ENCODE peak calls at places on chromosomes 3 and 15, in seven cellular contexts. One of them, this sample, is unnamed.

GRCh38 chr3:170414202-170414663 is 4.4 kb upstream of the CLDN11 start:
- DNase-seq in AG04450: peak
- DNase-seq in right atrium auricular region: no peak
- DNase-seq in psoas muscle: no peak
- DNase-seq in endothelial cell: peak
- DNase-seq in WTC11: peak
- DNase-seq in tibial artery: no peak
- DNase-seq in this sample: peak

GRCh38 chr3:183975981-183976662 is 41.6 kb downstream of the ABCC5 start:
- DNase-seq in right atrium auricular region: no peak
- DNase-seq in psoas muscle: no peak
- DNase-seq in tibial artery: no peak
- DNase-seq in WTC11: no peak
- DNase-seq in endothelial cell: no peak
- DNase-seq in AG04450: no peak
- DNase-seq in this sample: no peak

GRCh38 chr15:62298811-62299210 is 133.7 kb upstream of the C2CD4B start:
- DNase-seq in AG04450: no peak
- DNase-seq in endothelial cell: no peak
- DNase-seq in WTC11: no peak
- DNase-seq in right atrium auricular region: no peak
- DNase-seq in tibial artery: no peak
- DNase-seq in psoas muscle: no peak
- DNase-seq in this sample: no peak

GRCh38 chr15:90610220-90610619 is 80.5 kb downstream of the CRTC3 start:
- DNase-seq in AG04450: peak
- DNase-seq in right atrium auricular region: no peak
- DNase-seq in WTC11: no peak
- DNase-seq in psoas muscle: no peak
- DNase-seq in endothelial cell: no peak
- DNase-seq in tibial artery: no peak
- DNase-seq in this sample: no peak

GRCh38 chr15:59330649-59331048 is 42.0 kb downstream of the MYO1E start:
- DNase-seq in psoas muscle: no peak
- DNase-seq in AG04450: no peak
- DNase-seq in right atrium auricular region: no peak
- DNase-seq in endothelial cell: no peak
- DNase-seq in WTC11: no peak
- DNase-seq in tibial artery: no peak
- DNase-seq in this sample: no peak

GRCh38 chr15:92205255-92205739 is 188.4 kb upstream of the ST8SIA2 start:
- DNase-seq in endothelial cell: peak
- DNase-seq in right atrium auricular region: no peak
- DNase-seq in tibial artery: no peak
- DNase-seq in WTC11: peak
- DNase-seq in psoas muscle: no peak
- DNase-seq in AG04450: no peak
- DNase-seq in this sample: no peak

GRCh38 chr15:101694261-101694660 is 30.0 kb downstream of the TARS3 start:
- DNase-seq in WTC11: peak
- DNase-seq in tibial artery: no peak
- DNase-seq in right atrium auricular region: no peak
- DNase-seq in AG04450: no peak
- DNase-seq in psoas muscle: no peak
- DNase-seq in endothelial cell: no peak
- DNase-seq in this sample: no peak

GRCh38 chr3:184227481-184227935 is 1.9 kb upstream of the VWA5B2 start:
- DNase-seq in tibial artery: no peak
- DNase-seq in right atrium auricular region: no peak
- DNase-seq in AG04450: no peak
- DNase-seq in psoas muscle: peak
- DNase-seq in endothelial cell: peak
- DNase-seq in WTC11: peak
- DNase-seq in this sample: peak

GRCh38 chr3:53196575-53197407 is 35.8 kb downstream of the PRKCD start:
- DNase-seq in AG04450: no peak
- DNase-seq in tibial artery: no peak
- DNase-seq in WTC11: peak
- DNase-seq in right atrium auricular region: no peak
- DNase-seq in endothelial cell: no peak
- DNase-seq in psoas muscle: no peak
- DNase-seq in this sample: peak

GRCh38 chr3:155744091-155744625 is 713 bp downstream of the PLCH1 start:
- DNase-seq in endothelial cell: peak
- DNase-seq in psoas muscle: peak
- DNase-seq in WTC11: peak
- DNase-seq in tibial artery: no peak
- DNase-seq in right atrium auricular region: no peak
- DNase-seq in AG04450: no peak
- DNase-seq in this sample: peak

GRCh38 chr15:79923515-79924169 is 26.8 kb upstream of the MTHFS start:
- DNase-seq in tibial artery: peak
- DNase-seq in right atrium auricular region: peak
- DNase-seq in AG04450: peak
- DNase-seq in psoas muscle: peak
- DNase-seq in endothelial cell: peak
- DNase-seq in WTC11: peak
- DNase-seq in this sample: peak

GRCh38 chr3:8524656-8525399 is 23.2 kb downstream of the LMCD1 start:
- DNase-seq in tibial artery: no peak
- DNase-seq in right atrium auricular region: no peak
- DNase-seq in psoas muscle: no peak
- DNase-seq in WTC11: no peak
- DNase-seq in endothelial cell: no peak
- DNase-seq in AG04450: no peak
- DNase-seq in this sample: no peak

GRCh38 chr3:23170306-23170705 is 32.8 kb upstream of the UBE2E2 start:
- DNase-seq in psoas muscle: no peak
- DNase-seq in AG04450: no peak
- DNase-seq in endothelial cell: no peak
- DNase-seq in right atrium auricular region: no peak
- DNase-seq in WTC11: no peak
- DNase-seq in tibial artery: no peak
- DNase-seq in this sample: no peak

GRCh38 chr3:148950806-148951205 is 40.5 kb upstream of the GYG1 start:
- DNase-seq in psoas muscle: no peak
- DNase-seq in tibial artery: no peak
- DNase-seq in endothelial cell: no peak
- DNase-seq in right atrium auricular region: no peak
- DNase-seq in AG04450: no peak
- DNase-seq in WTC11: no peak
- DNase-seq in this sample: no peak
- TF ChIP-seq CTCF in psoas muscle: no peak
- TF ChIP-seq CTCF in tibial artery: no peak
- TF ChIP-seq CTCF in endothelial cell: no peak
- TF ChIP-seq CTCF in right atrium auricular region: no peak
- TF ChIP-seq CTCF in AG04450: peak
- TF ChIP-seq CTCF in WTC11: no peak
- TF ChIP-seq CTCF in this sample: no peak

DNA sequence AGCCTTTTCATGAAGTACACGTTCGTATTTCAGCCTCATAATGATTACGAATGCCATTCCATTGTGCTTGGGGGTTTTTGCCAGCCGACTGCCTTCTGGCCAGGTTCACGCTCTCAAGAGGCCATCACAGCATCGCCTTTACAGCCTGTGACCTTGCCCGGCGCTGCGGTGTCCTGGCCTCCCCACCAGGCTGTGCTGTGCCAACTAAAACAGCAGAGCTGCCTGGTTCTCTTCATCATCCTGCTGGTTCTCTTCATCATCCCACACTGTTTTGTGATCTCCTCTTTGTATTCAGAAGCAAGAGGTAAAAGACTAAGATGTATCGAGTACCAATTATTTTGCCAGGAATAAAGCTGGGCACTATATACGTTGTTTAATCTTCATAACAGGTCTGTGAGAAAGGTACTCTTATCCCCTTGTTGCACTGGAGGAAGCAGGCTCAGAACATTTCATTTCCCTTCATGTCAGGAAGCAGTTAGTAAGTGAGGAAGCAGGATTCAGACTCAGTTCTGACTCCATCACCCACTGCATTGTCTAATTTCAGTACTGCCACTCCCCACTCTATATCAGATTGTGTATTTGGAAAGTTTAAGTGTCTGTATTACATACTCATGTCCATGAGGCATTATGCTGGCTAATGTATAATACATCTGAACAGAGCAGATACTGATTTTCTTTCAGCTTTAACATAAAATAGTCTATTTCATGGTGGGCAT is 92.7 kb downstream of the LRRC28 start:
- DNase-seq in endothelial cell: peak
- DNase-seq in WTC11: peak
- DNase-seq in AG04450: no peak
- DNase-seq in right atrium auricular region: no peak
- DNase-seq in tibial artery: no peak
- DNase-seq in psoas muscle: peak
- DNase-seq in this sample: peak
- TF ChIP-seq CTCF in endothelial cell: peak
- TF ChIP-seq CTCF in WTC11: peak
- TF ChIP-seq CTCF in AG04450: peak
- TF ChIP-seq CTCF in right atrium auricular region: no peak
- TF ChIP-seq CTCF in tibial artery: peak
- TF ChIP-seq CTCF in psoas muscle: peak
- TF ChIP-seq CTCF in this sample: peak

GRCh38 chr3:193788189-193788946 is 195.4 kb downstream of the OPA1 start:
- DNase-seq in endothelial cell: peak
- DNase-seq in right atrium auricular region: peak
- DNase-seq in AG04450: no peak
- DNase-seq in psoas muscle: peak
- DNase-seq in tibial artery: peak
- DNase-seq in WTC11: peak
- DNase-seq in this sample: peak
- TF ChIP-seq CTCF in endothelial cell: peak
- TF ChIP-seq CTCF in right atrium auricular region: peak
- TF ChIP-seq CTCF in AG04450: peak
- TF ChIP-seq CTCF in psoas muscle: peak
- TF ChIP-seq CTCF in tibial artery: peak
- TF ChIP-seq CTCF in WTC11: peak
- TF ChIP-seq CTCF in this sample: peak

DNA sequence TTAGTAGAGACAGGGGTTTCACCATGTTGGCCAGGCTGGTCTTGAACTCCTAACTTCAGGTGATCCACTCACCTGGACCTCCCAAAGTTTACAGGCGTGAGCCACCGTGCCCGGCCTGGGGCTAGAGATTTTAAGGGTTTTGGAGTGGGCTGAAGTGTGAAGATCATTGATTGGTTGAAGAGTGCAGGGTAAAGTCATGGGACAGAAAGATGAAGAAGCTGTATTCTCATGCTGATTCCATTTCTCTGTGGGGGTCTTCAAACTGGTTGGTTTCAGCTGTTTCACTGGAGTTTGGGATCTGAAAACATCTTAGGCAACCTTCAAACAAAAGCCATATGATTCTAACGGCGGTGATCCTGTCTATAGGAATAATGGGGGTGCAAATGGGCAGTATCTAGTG is 52.1 kb downstream of the GATM start:
- DNase-seq in endothelial cell: no peak
- DNase-seq in psoas muscle: no peak
- DNase-seq in right atrium auricular region: no peak
- DNase-seq in AG04450: no peak
- DNase-seq in tibial artery: no peak
- DNase-seq in WTC11: peak
- DNase-seq in this sample: no peak
- TF ChIP-seq CTCF in endothelial cell: no peak
- TF ChIP-seq CTCF in psoas muscle: no peak
- TF ChIP-seq CTCF in right atrium auricular region: no peak
- TF ChIP-seq CTCF in AG04450: no peak
- TF ChIP-seq CTCF in tibial artery: no peak
- TF ChIP-seq CTCF in WTC11: no peak
- TF ChIP-seq CTCF in this sample: no peak

GRCh38 chr3:108578064-108578463 is 11.2 kb downstream of the CIP2A start:
- DNase-seq in AG04450: no peak
- DNase-seq in right atrium auricular region: no peak
- DNase-seq in psoas muscle: no peak
- DNase-seq in WTC11: no peak
- DNase-seq in endothelial cell: no peak
- DNase-seq in tibial artery: no peak
- DNase-seq in this sample: no peak
- TF ChIP-seq CTCF in AG04450: no peak
- TF ChIP-seq CTCF in right atrium auricular region: no peak
- TF ChIP-seq CTCF in psoas muscle: no peak
- TF ChIP-seq CTCF in WTC11: no peak
- TF ChIP-seq CTCF in endothelial cell: no peak
- TF ChIP-seq CTCF in tibial artery: no peak
- TF ChIP-seq CTCF in this sample: no peak